ENCODE peak calls at places on chromosome 20, in ten cellular contexts. A is IMR-90; W is esophagus muscularis mucosa; N is cardiac muscle cell; B is psoas muscle; H is CD8-positive, alpha-beta T cell; F is thyroid gland; G is mammary epithelial cell; X is CD4-positive, alpha-beta memory T cell; Y is neural progenitor cell. U is an unnamed sample. For H3K4me1, the result is how much of the 10 kb centered on the place peaks cover.

GRCh38 chr20:6654490-6655247 is 112.8 kb upstream of the BMP2 start:
- DNase-seq in A (no peak), W (no peak), N (no peak), B (no peak), H (no peak), F (no peak), G (peak), X (no peak), Y (no peak), U (no peak)

GRCh38 chr20:23375827-23376226 is 13.8 kb downstream of the GZF1 start:
- DNase-seq in A (no peak), W (no peak), N (no peak), B (no peak), H (no peak), F (no peak), G (no peak), X (no peak), Y (no peak), U (no peak)

GRCh38 chr20:51275816-51276215 is 252.9 kb upstream of the KCNG1 start:
- DNase-seq in A (peak), W (no peak), N (peak), B (no peak), H (no peak), F (no peak), G (no peak), X (no peak), Y (no peak), U (no peak)

GRCh38 chr20:54188132-54188835 is 14.5 kb upstream of the CYP24A1 start:
- DNase-seq in A (no peak), W (no peak), N (no peak), B (no peak), H (no peak), F (no peak), G (no peak), X (no peak), Y (no peak), U (no peak)

GRCh38 chr20:2299301-2299700 is 3.5 kb downstream of the TGM3 start:
- DNase-seq in A (no peak), W (no peak), N (peak), B (peak), H (no peak), F (no peak), G (no peak), X (no peak), Y (no peak), U (no peak)

GRCh38 chr20:20864346-20865096 is 152.1 kb upstream of the RALGAPA2 start:
- DNase-seq in A (no peak), W (no peak), N (peak), B (no peak), H (no peak), F (peak), G (peak), X (no peak), Y (peak), U (no peak)

GRCh38 chr20:47907031-47907670 is 121.9 kb upstream of the SULF2 start:
- DNase-seq in A (no peak), W (no peak), N (no peak), B (no peak), H (no peak), F (no peak), G (no peak), X (no peak), Y (peak), U (no peak)

GRCh38 chr20:56343861-56344381 is 14.9 kb upstream of the FAM210B start:
- DNase-seq in A (peak), W (no peak), N (peak), B (no peak), H (peak), F (peak), G (peak), X (no peak), Y (peak), U (no peak)

GRCh38 chr20:45817652-45818194 is 5.3 kb downstream of the UBE2C start:
- DNase-seq in A (peak), W (no peak), N (peak), B (no peak), H (no peak), F (no peak), G (peak), X (no peak), Y (no peak), U (no peak)

GRCh38 chr20:45735988-45736387 is 13.8 kb downstream of the SPINT4 start:
- DNase-seq in A (no peak), W (no peak), N (no peak), B (no peak), H (no peak), F (no peak), G (no peak), X (no peak), Y (no peak), U (no peak)

GRCh38 chr20:1567392-1568165 is 10.1 kb upstream of the SIRPD start:
- DNase-seq in A (peak), W (no peak), N (peak), B (no peak), H (no peak), F (no peak), G (peak), X (no peak), Y (no peak), U (no peak)

GRCh38 chr20:50387996-50388332 is 122.2 kb upstream of the PTPN1 start:
- DNase-seq in A (no peak), W (no peak), N (peak), B (no peak), H (no peak), F (no peak), G (no peak), X (no peak), Y (no peak), U (no peak)

GRCh38 chr20:56003111-56003800 is 2.1 kb downstream of the CBLN4 start:
- DNase-seq in A (no peak), W (no peak), N (no peak), B (no peak), H (no peak), F (peak), G (no peak), X (no peak), Y (no peak), U (no peak)

GRCh38 chr20:9235518-9235917 is 166.6 kb downstream of the PLCB4 start:
- DNase-seq in A (peak), W (no peak), N (peak), B (no peak), H (no peak), F (no peak), G (peak), X (no peak), Y (no peak), U (no peak)

GRCh38 chr20:10565191-10565921 is 108.4 kb downstream of the JAG1 start:
- DNase-seq in A (peak), W (no peak), N (peak), B (peak), H (no peak), F (no peak), G (peak), X (no peak), Y (no peak), U (no peak)

GRCh38 chr20:25227317-25227831 is 20.5 kb upstream of the PYGB start:
- DNase-seq in A (peak), W (no peak), N (peak), B (no peak), H (no peak), F (no peak), G (peak), X (no peak), Y (no peak), U (no peak)
- H3K4me1 ChIP-seq in A (under half), W (half or more), N (half or more), B (under half), H (under half), F (under half), G (half or more), X (under half), Y (under half), U (under half)

GRCh38 chr20:58479666-58480454 is 35.3 kb downstream of the APCDD1L start:
- DNase-seq in A (no peak), W (no peak), N (no peak), B (no peak), H (no peak), F (no peak), G (no peak), X (no peak), Y (no peak), U (no peak)
- H3K27ac ChIP-seq in A (no peak), W (no peak), N (no peak), B (no peak), H (no peak), F (no peak), G (no peak), X (no peak), Y (no peak), U (no peak)

DNA sequence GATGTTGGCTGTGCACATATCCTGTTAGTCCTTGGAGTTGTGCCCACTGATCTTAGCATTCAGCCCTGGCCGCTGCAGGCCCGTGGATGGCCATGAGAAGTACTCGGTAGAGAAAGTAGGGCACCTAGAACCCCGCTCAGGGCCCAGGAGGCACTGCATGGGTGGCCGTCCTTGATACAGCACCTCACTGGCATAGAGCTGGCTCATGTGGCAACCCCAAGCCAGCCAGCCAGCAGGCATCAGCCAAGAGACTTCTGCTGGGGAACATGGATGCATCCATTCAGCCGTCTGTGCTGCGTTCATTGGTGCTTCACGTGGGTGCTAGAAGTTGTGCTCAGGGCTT is 10.5 kb downstream of the PYGB start:
- DNase-seq in A (no peak), W (no peak), N (no peak), B (peak), H (no peak), F (no peak), G (no peak), X (no peak), Y (no peak), U (no peak)
- H3K4me1 ChIP-seq in A (under half), W (half or more), N (under half), B (under half), H (under half), F (under half), G (under half), X (under half), Y (under half), U (under half)

GRCh38 chr20:41172296-41173140 is 35.2 kb downstream of the PLCG1 start:
- DNase-seq in A (no peak), W (no peak), N (peak), B (peak), H (no peak), F (peak), G (no peak), X (no peak), Y (no peak), U (no peak)
- H3K27ac ChIP-seq in A (peak), W (peak), N (peak), B (peak), H (no peak), F (peak), G (no peak), X (no peak), Y (peak), U (no peak)

DNA sequence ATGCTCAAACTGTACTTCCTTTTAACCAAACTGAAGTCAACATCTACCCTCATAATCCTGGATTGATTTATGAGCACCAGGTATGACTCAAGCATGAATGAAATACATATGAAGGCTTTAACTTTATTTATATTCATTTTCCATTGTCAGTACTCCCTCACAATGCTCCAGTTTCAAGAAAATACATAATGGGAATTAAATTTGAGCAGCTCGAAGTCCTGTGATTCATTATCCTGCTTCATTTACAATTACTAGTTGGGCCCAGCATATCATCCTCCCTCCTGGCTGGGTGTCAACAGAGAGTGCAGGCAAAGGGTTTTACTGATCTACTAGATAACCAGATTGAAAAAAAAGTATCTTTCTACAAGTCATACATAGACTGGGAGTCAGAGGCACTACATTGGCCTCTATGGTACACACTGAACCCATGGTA is 10.1 kb downstream of the SAMHD1 start:
- DNase-seq in A (no peak), W (no peak), N (peak), B (no peak), H (no peak), F (no peak), G (no peak), X (no peak), Y (no peak), U (no peak)
- H3K4me1 ChIP-seq in A (under half), W (half or more), N (under half), B (under half), H (half or more), F (under half), G (under half), X (half or more), Y (under half), U (half or more)

GRCh38 chr20:41308726-41309413 is 8.7 kb downstream of the ZHX3 start:
- DNase-seq in A (peak), W (no peak), N (peak), B (no peak), H (no peak), F (no peak), G (no peak), X (no peak), Y (no peak), U (no peak)
- H3K27ac ChIP-seq in A (peak), W (peak), N (no peak), B (peak), H (no peak), F (peak), G (peak), X (no peak), Y (no peak), U (no peak)

GRCh38 chr20:63952210-63952535 is 4.0 kb downstream of the UCKL1 start:
- DNase-seq in A (no peak), W (no peak), N (no peak), B (no peak), H (no peak), F (no peak), G (no peak), X (peak), Y (no peak), U (no peak)
- H3K4me1 ChIP-seq in A (under half), W (half or more), N (under half), B (half or more), H (half or more), F (half or more), G (half or more), X (half or more), Y (under half), U (half or more)

GRCh38 chr20:35660122-35660937 is 4.4 kb downstream of the CPNE1 start:
- DNase-seq in A (no peak), W (peak), N (no peak), B (no peak), H (no peak), F (no peak), G (no peak), X (no peak), Y (no peak), U (no peak)
- H3K27ac ChIP-seq in A (no peak), W (no peak), N (no peak), B (no peak), H (no peak), F (no peak), G (peak), X (peak), Y (no peak), U (peak)

U was measured in effector memory CD4-positive, alpha-beta T cell.